ENCODE peak calls at places on chromosomes 1 and 21, in ten cellular contexts. One of them, this sample, is unnamed.

GRCh38 chr1:205512059-205513045 is 7.9 kb downstream of the CDK18 start:
- DNase-seq in GM13977: no peak
- DNase-seq in epithelial cell of esophagus: no peak
- DNase-seq in NCI-H2029 treated with DMSO at 0.1 percent for 48 hours: no peak
- DNase-seq in stimulated activated CD4-positive, alpha-beta T cell treated with anti-CD3 and anti-CD28 coated beads, Interleukin-12 subunit alpha, Interleukin-12 subunit beta, amount 100 ng/mL, for 48 hours: no peak
- DNase-seq in T-helper 2 cell: no peak
- DNase-seq in stimulated activated CD8-positive, alpha-beta memory T cell treated with anti-CD3 and anti-CD28 coated beads, Interleukin-7, amount 100 ng/mL, for 1 hour: no peak
- DNase-seq in adrenal gland: no peak
- DNase-seq in GM06990: no peak
- DNase-seq in cerebellum: no peak
- DNase-seq in this sample: no peak

GRCh38 chr21:38175321-38175720 is 81.5 kb upstream of the KCNJ15 start:
- DNase-seq in GM06990: no peak
- DNase-seq in adrenal gland: no peak
- DNase-seq in cerebellum: no peak
- DNase-seq in NCI-H2029 treated with DMSO at 0.1 percent for 48 hours: no peak
- DNase-seq in GM13977: no peak
- DNase-seq in stimulated activated CD8-positive, alpha-beta memory T cell treated with anti-CD3 and anti-CD28 coated beads, Interleukin-7, amount 100 ng/mL, for 1 hour: no peak
- DNase-seq in stimulated activated CD4-positive, alpha-beta T cell treated with anti-CD3 and anti-CD28 coated beads, Interleukin-12 subunit alpha, Interleukin-12 subunit beta, amount 100 ng/mL, for 48 hours: no peak
- DNase-seq in epithelial cell of esophagus: peak
- DNase-seq in T-helper 2 cell: no peak
- DNase-seq in this sample: no peak

GRCh38 chr1:70168283-70168682 is 37.1 kb downstream of the LRRC40 start:
- DNase-seq in adrenal gland: no peak
- DNase-seq in cerebellum: no peak
- DNase-seq in stimulated activated CD4-positive, alpha-beta T cell treated with anti-CD3 and anti-CD28 coated beads, Interleukin-12 subunit alpha, Interleukin-12 subunit beta, amount 100 ng/mL, for 48 hours: no peak
- DNase-seq in GM06990: no peak
- DNase-seq in stimulated activated CD8-positive, alpha-beta memory T cell treated with anti-CD3 and anti-CD28 coated beads, Interleukin-7, amount 100 ng/mL, for 1 hour: no peak
- DNase-seq in T-helper 2 cell: no peak
- DNase-seq in epithelial cell of esophagus: no peak
- DNase-seq in GM13977: no peak
- DNase-seq in NCI-H2029 treated with DMSO at 0.1 percent for 48 hours: no peak
- DNase-seq in this sample: no peak

GRCh38 chr1:78490861-78491310 is at the start of gene PTGFR:
- DNase-seq in adrenal gland: peak
- DNase-seq in cerebellum: no peak
- DNase-seq in stimulated activated CD8-positive, alpha-beta memory T cell treated with anti-CD3 and anti-CD28 coated beads, Interleukin-7, amount 100 ng/mL, for 1 hour: no peak
- DNase-seq in NCI-H2029 treated with DMSO at 0.1 percent for 48 hours: no peak
- DNase-seq in stimulated activated CD4-positive, alpha-beta T cell treated with anti-CD3 and anti-CD28 coated beads, Interleukin-12 subunit alpha, Interleukin-12 subunit beta, amount 100 ng/mL, for 48 hours: no peak
- DNase-seq in epithelial cell of esophagus: peak
- DNase-seq in GM06990: peak
- DNase-seq in GM13977: no peak
- DNase-seq in T-helper 2 cell: no peak
- DNase-seq in this sample: no peak

GRCh38 chr1:211928222-211928856 is 97.8 kb upstream of the LPGAT1 start:
- DNase-seq in GM13977: no peak
- DNase-seq in epithelial cell of esophagus: peak
- DNase-seq in NCI-H2029 treated with DMSO at 0.1 percent for 48 hours: no peak
- DNase-seq in stimulated activated CD4-positive, alpha-beta T cell treated with anti-CD3 and anti-CD28 coated beads, Interleukin-12 subunit alpha, Interleukin-12 subunit beta, amount 100 ng/mL, for 48 hours: no peak
- DNase-seq in GM06990: no peak
- DNase-seq in adrenal gland: no peak
- DNase-seq in stimulated activated CD8-positive, alpha-beta memory T cell treated with anti-CD3 and anti-CD28 coated beads, Interleukin-7, amount 100 ng/mL, for 1 hour: no peak
- DNase-seq in cerebellum: no peak
- DNase-seq in T-helper 2 cell: no peak
- DNase-seq in this sample: no peak

GRCh38 chr1:63612564-63612963 is 19.4 kb downstream of the PGM1 start:
- DNase-seq in stimulated activated CD8-positive, alpha-beta memory T cell treated with anti-CD3 and anti-CD28 coated beads, Interleukin-7, amount 100 ng/mL, for 1 hour: no peak
- DNase-seq in adrenal gland: no peak
- DNase-seq in T-helper 2 cell: no peak
- DNase-seq in epithelial cell of esophagus: peak
- DNase-seq in NCI-H2029 treated with DMSO at 0.1 percent for 48 hours: no peak
- DNase-seq in cerebellum: no peak
- DNase-seq in GM13977: no peak
- DNase-seq in GM06990: no peak
- DNase-seq in stimulated activated CD4-positive, alpha-beta T cell treated with anti-CD3 and anti-CD28 coated beads, Interleukin-12 subunit alpha, Interleukin-12 subunit beta, amount 100 ng/mL, for 48 hours: no peak
- DNase-seq in this sample: no peak

GRCh38 chr1:228697209-228698016 is 37.9 kb upstream of the RHOU start:
- DNase-seq in stimulated activated CD4-positive, alpha-beta T cell treated with anti-CD3 and anti-CD28 coated beads, Interleukin-12 subunit alpha, Interleukin-12 subunit beta, amount 100 ng/mL, for 48 hours: no peak
- DNase-seq in cerebellum: no peak
- DNase-seq in GM13977: no peak
- DNase-seq in stimulated activated CD8-positive, alpha-beta memory T cell treated with anti-CD3 and anti-CD28 coated beads, Interleukin-7, amount 100 ng/mL, for 1 hour: no peak
- DNase-seq in epithelial cell of esophagus: peak
- DNase-seq in T-helper 2 cell: no peak
- DNase-seq in GM06990: no peak
- DNase-seq in adrenal gland: peak
- DNase-seq in NCI-H2029 treated with DMSO at 0.1 percent for 48 hours: peak
- DNase-seq in this sample: peak

GRCh38 chr1:119327066-119327435 is 41.5 kb upstream of the HAO2 start:
- DNase-seq in GM06990: peak
- DNase-seq in epithelial cell of esophagus: peak
- DNase-seq in stimulated activated CD8-positive, alpha-beta memory T cell treated with anti-CD3 and anti-CD28 coated beads, Interleukin-7, amount 100 ng/mL, for 1 hour: no peak
- DNase-seq in GM13977: no peak
- DNase-seq in adrenal gland: no peak
- DNase-seq in NCI-H2029 treated with DMSO at 0.1 percent for 48 hours: no peak
- DNase-seq in stimulated activated CD4-positive, alpha-beta T cell treated with anti-CD3 and anti-CD28 coated beads, Interleukin-12 subunit alpha, Interleukin-12 subunit beta, amount 100 ng/mL, for 48 hours: no peak
- DNase-seq in T-helper 2 cell: no peak
- DNase-seq in cerebellum: no peak
- DNase-seq in this sample: peak

GRCh38 chr1:3069491-3070303 is 694 bp downstream of the PRDM16 start:
- DNase-seq in cerebellum: peak
- DNase-seq in GM13977: no peak
- DNase-seq in T-helper 2 cell: no peak
- DNase-seq in epithelial cell of esophagus: peak
- DNase-seq in GM06990: no peak
- DNase-seq in stimulated activated CD8-positive, alpha-beta memory T cell treated with anti-CD3 and anti-CD28 coated beads, Interleukin-7, amount 100 ng/mL, for 1 hour: no peak
- DNase-seq in NCI-H2029 treated with DMSO at 0.1 percent for 48 hours: no peak
- DNase-seq in stimulated activated CD4-positive, alpha-beta T cell treated with anti-CD3 and anti-CD28 coated beads, Interleukin-12 subunit alpha, Interleukin-12 subunit beta, amount 100 ng/mL, for 48 hours: no peak
- DNase-seq in adrenal gland: no peak
- DNase-seq in this sample: peak

GRCh38 chr1:76336951-76337371 is 262.4 kb downstream of the ST6GALNAC3 start:
- DNase-seq in T-helper 2 cell: no peak
- DNase-seq in epithelial cell of esophagus: no peak
- DNase-seq in adrenal gland: peak
- DNase-seq in stimulated activated CD8-positive, alpha-beta memory T cell treated with anti-CD3 and anti-CD28 coated beads, Interleukin-7, amount 100 ng/mL, for 1 hour: no peak
- DNase-seq in GM13977: no peak
- DNase-seq in GM06990: no peak
- DNase-seq in cerebellum: no peak
- DNase-seq in stimulated activated CD4-positive, alpha-beta T cell treated with anti-CD3 and anti-CD28 coated beads, Interleukin-12 subunit alpha, Interleukin-12 subunit beta, amount 100 ng/mL, for 48 hours: no peak
- DNase-seq in NCI-H2029 treated with DMSO at 0.1 percent for 48 hours: no peak
- DNase-seq in this sample: no peak

GRCh38 chr1:160186246-160186645 is 4.1 kb upstream of the CASQ1 start:
- DNase-seq in GM06990: no peak
- DNase-seq in adrenal gland: no peak
- DNase-seq in epithelial cell of esophagus: no peak
- DNase-seq in GM13977: no peak
- DNase-seq in NCI-H2029 treated with DMSO at 0.1 percent for 48 hours: no peak
- DNase-seq in cerebellum: no peak
- DNase-seq in stimulated activated CD4-positive, alpha-beta T cell treated with anti-CD3 and anti-CD28 coated beads, Interleukin-12 subunit alpha, Interleukin-12 subunit beta, amount 100 ng/mL, for 48 hours: no peak
- DNase-seq in T-helper 2 cell: no peak
- DNase-seq in stimulated activated CD8-positive, alpha-beta memory T cell treated with anti-CD3 and anti-CD28 coated beads, Interleukin-7, amount 100 ng/mL, for 1 hour: no peak
- DNase-seq in this sample: no peak

GRCh38 chr1:20660363-20661234 is 570 bp downstream of the DDOST start:
- DNase-seq in NCI-H2029 treated with DMSO at 0.1 percent for 48 hours: no peak
- DNase-seq in stimulated activated CD8-positive, alpha-beta memory T cell treated with anti-CD3 and anti-CD28 coated beads, Interleukin-7, amount 100 ng/mL, for 1 hour: no peak
- DNase-seq in epithelial cell of esophagus: peak
- DNase-seq in cerebellum: no peak
- DNase-seq in stimulated activated CD4-positive, alpha-beta T cell treated with anti-CD3 and anti-CD28 coated beads, Interleukin-12 subunit alpha, Interleukin-12 subunit beta, amount 100 ng/mL, for 48 hours: peak
- DNase-seq in T-helper 2 cell: no peak
- DNase-seq in GM13977: no peak
- DNase-seq in adrenal gland: no peak
- DNase-seq in GM06990: no peak
- DNase-seq in this sample: no peak

GRCh38 chr1:205588691-205589445 is 42.9 kb downstream of the ELK4 start:
- DNase-seq in GM06990: no peak
- DNase-seq in adrenal gland: no peak
- DNase-seq in T-helper 2 cell: no peak
- DNase-seq in stimulated activated CD8-positive, alpha-beta memory T cell treated with anti-CD3 and anti-CD28 coated beads, Interleukin-7, amount 100 ng/mL, for 1 hour: no peak
- DNase-seq in NCI-H2029 treated with DMSO at 0.1 percent for 48 hours: peak
- DNase-seq in GM13977: no peak
- DNase-seq in cerebellum: no peak
- DNase-seq in epithelial cell of esophagus: peak
- DNase-seq in stimulated activated CD4-positive, alpha-beta T cell treated with anti-CD3 and anti-CD28 coated beads, Interleukin-12 subunit alpha, Interleukin-12 subunit beta, amount 100 ng/mL, for 48 hours: peak
- DNase-seq in this sample: no peak

GRCh38 chr21:32256873-32257620 is 21.8 kb downstream of the MIS18A start:
- DNase-seq in cerebellum: peak
- DNase-seq in epithelial cell of esophagus: peak
- DNase-seq in NCI-H2029 treated with DMSO at 0.1 percent for 48 hours: peak
- DNase-seq in GM13977: no peak
- DNase-seq in GM06990: no peak
- DNase-seq in adrenal gland: peak
- DNase-seq in stimulated activated CD4-positive, alpha-beta T cell treated with anti-CD3 and anti-CD28 coated beads, Interleukin-12 subunit alpha, Interleukin-12 subunit beta, amount 100 ng/mL, for 48 hours: no peak
- DNase-seq in stimulated activated CD8-positive, alpha-beta memory T cell treated with anti-CD3 and anti-CD28 coated beads, Interleukin-7, amount 100 ng/mL, for 1 hour: no peak
- DNase-seq in T-helper 2 cell: no peak
- DNase-seq in this sample: no peak

GRCh38 chr1:175154595-175155472 is 37.7 kb downstream of the KIAA0040 start:
- DNase-seq in cerebellum: peak
- DNase-seq in stimulated activated CD4-positive, alpha-beta T cell treated with anti-CD3 and anti-CD28 coated beads, Interleukin-12 subunit alpha, Interleukin-12 subunit beta, amount 100 ng/mL, for 48 hours: peak
- DNase-seq in stimulated activated CD8-positive, alpha-beta memory T cell treated with anti-CD3 and anti-CD28 coated beads, Interleukin-7, amount 100 ng/mL, for 1 hour: peak
- DNase-seq in GM13977: peak
- DNase-seq in adrenal gland: peak
- DNase-seq in GM06990: peak
- DNase-seq in NCI-H2029 treated with DMSO at 0.1 percent for 48 hours: no peak
- DNase-seq in epithelial cell of esophagus: peak
- DNase-seq in T-helper 2 cell: peak
- DNase-seq in this sample: peak

GRCh38 chr1:161198877-161199431 is at the start of gene ADAMTS4:
- DNase-seq in epithelial cell of esophagus: no peak
- DNase-seq in stimulated activated CD8-positive, alpha-beta memory T cell treated with anti-CD3 and anti-CD28 coated beads, Interleukin-7, amount 100 ng/mL, for 1 hour: no peak
- DNase-seq in GM13977: no peak
- DNase-seq in GM06990: no peak
- DNase-seq in NCI-H2029 treated with DMSO at 0.1 percent for 48 hours: no peak
- DNase-seq in T-helper 2 cell: no peak
- DNase-seq in stimulated activated CD4-positive, alpha-beta T cell treated with anti-CD3 and anti-CD28 coated beads, Interleukin-12 subunit alpha, Interleukin-12 subunit beta, amount 100 ng/mL, for 48 hours: no peak
- DNase-seq in cerebellum: peak
- DNase-seq in adrenal gland: peak
- DNase-seq in this sample: no peak

GRCh38 chr1:61851849-61852692 is 109.8 kb downstream of the PATJ start:
- DNase-seq in adrenal gland: no peak
- DNase-seq in T-helper 2 cell: no peak
- DNase-seq in GM06990: no peak
- DNase-seq in epithelial cell of esophagus: peak
- DNase-seq in stimulated activated CD8-positive, alpha-beta memory T cell treated with anti-CD3 and anti-CD28 coated beads, Interleukin-7, amount 100 ng/mL, for 1 hour: no peak
- DNase-seq in NCI-H2029 treated with DMSO at 0.1 percent for 48 hours: peak
- DNase-seq in cerebellum: peak
- DNase-seq in GM13977: peak
- DNase-seq in stimulated activated CD4-positive, alpha-beta T cell treated with anti-CD3 and anti-CD28 coated beads, Interleukin-12 subunit alpha, Interleukin-12 subunit beta, amount 100 ng/mL, for 48 hours: no peak
- DNase-seq in this sample: peak

GRCh38 chr1:172298146-172298545 is 122.3 kb upstream of the C1orf105 start:
- DNase-seq in adrenal gland: no peak
- DNase-seq in GM06990: no peak
- DNase-seq in NCI-H2029 treated with DMSO at 0.1 percent for 48 hours: no peak
- DNase-seq in epithelial cell of esophagus: no peak
- DNase-seq in cerebellum: no peak
- DNase-seq in GM13977: no peak
- DNase-seq in stimulated activated CD4-positive, alpha-beta T cell treated with anti-CD3 and anti-CD28 coated beads, Interleukin-12 subunit alpha, Interleukin-12 subunit beta, amount 100 ng/mL, for 48 hours: no peak
- DNase-seq in stimulated activated CD8-positive, alpha-beta memory T cell treated with anti-CD3 and anti-CD28 coated beads, Interleukin-7, amount 100 ng/mL, for 1 hour: no peak
- DNase-seq in T-helper 2 cell: no peak
- DNase-seq in this sample: no peak

GRCh38 chr1:175317309-175317708 is 124.7 kb upstream of the KIAA0040 start:
- DNase-seq in cerebellum: no peak
- DNase-seq in T-helper 2 cell: no peak
- DNase-seq in stimulated activated CD4-positive, alpha-beta T cell treated with anti-CD3 and anti-CD28 coated beads, Interleukin-12 subunit alpha, Interleukin-12 subunit beta, amount 100 ng/mL, for 48 hours: no peak
- DNase-seq in GM13977: no peak
- DNase-seq in epithelial cell of esophagus: no peak
- DNase-seq in adrenal gland: no peak
- DNase-seq in GM06990: no peak
- DNase-seq in NCI-H2029 treated with DMSO at 0.1 percent for 48 hours: no peak
- DNase-seq in stimulated activated CD8-positive, alpha-beta memory T cell treated with anti-CD3 and anti-CD28 coated beads, Interleukin-7, amount 100 ng/mL, for 1 hour: no peak
- DNase-seq in this sample: no peak

GRCh38 chr1:31042656-31043055 is 22.9 kb downstream of the PUM1 start:
- DNase-seq in stimulated activated CD8-positive, alpha-beta memory T cell treated with anti-CD3 and anti-CD28 coated beads, Interleukin-7, amount 100 ng/mL, for 1 hour: no peak
- DNase-seq in epithelial cell of esophagus: no peak
- DNase-seq in cerebellum: no peak
- DNase-seq in adrenal gland: no peak
- DNase-seq in stimulated activated CD4-positive, alpha-beta T cell treated with anti-CD3 and anti-CD28 coated beads, Interleukin-12 subunit alpha, Interleukin-12 subunit beta, amount 100 ng/mL, for 48 hours: no peak
- DNase-seq in GM13977: no peak
- DNase-seq in NCI-H2029 treated with DMSO at 0.1 percent for 48 hours: no peak
- DNase-seq in T-helper 2 cell: no peak
- DNase-seq in GM06990: no peak
- DNase-seq in this sample: no peak

GRCh38 chr1:244273845-244274619 is 177.7 kb downstream of the ADSS2 start:
- DNase-seq in GM06990: no peak
- DNase-seq in stimulated activated CD8-positive, alpha-beta memory T cell treated with anti-CD3 and anti-CD28 coated beads, Interleukin-7, amount 100 ng/mL, for 1 hour: no peak
- DNase-seq in adrenal gland: peak
- DNase-seq in T-helper 2 cell: no peak
- DNase-seq in epithelial cell of esophagus: peak
- DNase-seq in NCI-H2029 treated with DMSO at 0.1 percent for 48 hours: no peak
- DNase-seq in GM13977: no peak
- DNase-seq in stimulated activated CD4-positive, alpha-beta T cell treated with anti-CD3 and anti-CD28 coated beads, Interleukin-12 subunit alpha, Interleukin-12 subunit beta, amount 100 ng/mL, for 48 hours: no peak
- DNase-seq in cerebellum: no peak
- DNase-seq in this sample: peak

GRCh38 chr1:23741609-23742008 is 1.7 kb upstream of the ELOA start:
- DNase-seq in cerebellum: no peak
- DNase-seq in NCI-H2029 treated with DMSO at 0.1 percent for 48 hours: no peak
- DNase-seq in GM06990: no peak
- DNase-seq in adrenal gland: no peak
- DNase-seq in stimulated activated CD4-positive, alpha-beta T cell treated with anti-CD3 and anti-CD28 coated beads, Interleukin-12 subunit alpha, Interleukin-12 subunit beta, amount 100 ng/mL, for 48 hours: no peak
- DNase-seq in T-helper 2 cell: no peak
- DNase-seq in stimulated activated CD8-positive, alpha-beta memory T cell treated with anti-CD3 and anti-CD28 coated beads, Interleukin-7, amount 100 ng/mL, for 1 hour: no peak
- DNase-seq in GM13977: no peak
- DNase-seq in epithelial cell of esophagus: no peak
- DNase-seq in this sample: no peak

GRCh38 chr1:25705699-25706098 is 89.1 kb downstream of the MAN1C1 start:
- DNase-seq in adrenal gland: no peak
- DNase-seq in T-helper 2 cell: no peak
- DNase-seq in NCI-H2029 treated with DMSO at 0.1 percent for 48 hours: no peak
- DNase-seq in GM13977: no peak
- DNase-seq in GM06990: no peak
- DNase-seq in epithelial cell of esophagus: no peak
- DNase-seq in stimulated activated CD8-positive, alpha-beta memory T cell treated with anti-CD3 and anti-CD28 coated beads, Interleukin-7, amount 100 ng/mL, for 1 hour: no peak
- DNase-seq in cerebellum: no peak
- DNase-seq in stimulated activated CD4-positive, alpha-beta T cell treated with anti-CD3 and anti-CD28 coated beads, Interleukin-12 subunit alpha, Interleukin-12 subunit beta, amount 100 ng/mL, for 48 hours: no peak
- DNase-seq in this sample: no peak

GRCh38 chr1:53552146-53552940 is 93.1 kb downstream of the DMRTB1 start:
- DNase-seq in GM06990: no peak
- DNase-seq in GM13977: no peak
- DNase-seq in stimulated activated CD8-positive, alpha-beta memory T cell treated with anti-CD3 and anti-CD28 coated beads, Interleukin-7, amount 100 ng/mL, for 1 hour: no peak
- DNase-seq in T-helper 2 cell: no peak
- DNase-seq in cerebellum: no peak
- DNase-seq in NCI-H2029 treated with DMSO at 0.1 percent for 48 hours: no peak
- DNase-seq in stimulated activated CD4-positive, alpha-beta T cell treated with anti-CD3 and anti-CD28 coated beads, Interleukin-12 subunit alpha, Interleukin-12 subunit beta, amount 100 ng/mL, for 48 hours: no peak
- DNase-seq in adrenal gland: no peak
- DNase-seq in epithelial cell of esophagus: no peak
- DNase-seq in this sample: no peak